ENCODE peak calls at places on chromosomes 7 and 10, in eight cellular contexts. E is cardiac fibroblast, O is epithelial cell of esophagus, G is AG09309, X is tibial artery, V is HFF-Myc, Z is PC-3, W is heart right ventricle. R is an unnamed sample.

GRCh38 chr7:132964886-132965285 is 117.0 kb downstream of the CHCHD3 start:
- DNase-seq in W (no peak), X (no peak), E (no peak), V (no peak), G (no peak), Z (no peak), O (no peak), R (no peak)

GRCh38 chr7:63867127-63867526 is 131.5 kb upstream of the ZNF722 start:
- DNase-seq in O (no peak), V (no peak), G (no peak), X (no peak), Z (no peak), W (no peak), E (no peak), R (no peak)

GRCh38 chr10:12360461-12360860 is 11.1 kb downstream of the CAMK1D start:
- DNase-seq in O (no peak), X (no peak), E (no peak), Z (no peak), G (no peak), V (no peak), W (no peak), R (no peak)

GRCh38 chr7:33185786-33186185 is 56.4 kb downstream of the BBS9 start:
- DNase-seq in W (no peak), E (peak; percentile 74), X (no peak), Z (peak; percentile 70), O (peak; percentile 65), G (no peak), V (peak; percentile 38), R (peak; percentile 77)

GRCh38 chr10:29186221-29186620 is 102.6 kb upstream of the LYZL1 start:
- DNase-seq in G (no peak), E (no peak), W (no peak), Z (peak; percentile 2), V (no peak), O (no peak), X (no peak), R (peak; percentile 8)

GRCh38 chr7:158834799-158835784 is 5.8 kb upstream of the ESYT2 start:
- DNase-seq in X (no peak), O (no peak), Z (no peak), E (no peak), V (no peak), W (no peak), G (no peak), R (no peak)

GRCh38 chr10:122207596-122207995 is 63.5 kb upstream of the BTBD16 start:
- DNase-seq in G (no peak), W (no peak), Z (no peak), E (peak; percentile 65), O (no peak), X (no peak), V (no peak), R (no peak)

GRCh38 chr10:123241391-123242141 is 87.4 kb downstream of the BUB3 start:
- DNase-seq in X (no peak), O (no peak), Z (no peak), W (no peak), G (no peak), V (no peak), E (no peak), R (no peak)

GRCh38 chr7:159088016-159088865 is 56.4 kb downstream of the VIPR2 start:
- DNase-seq in X (no peak), E (no peak), G (no peak), W (no peak), O (no peak), Z (no peak), V (no peak), R (no peak)

GRCh38 chr10:79400567-79401004 is 44.8 kb downstream of the ZCCHC24 start:
- DNase-seq in E (peak; percentile 53), X (no peak), O (peak; percentile 42), Z (peak; percentile 97), W (peak; percentile 64), G (no peak), V (no peak), R (no peak)

GRCh38 chr7:7693881-7694280 is 24.5 kb downstream of the RPA3 start:
- DNase-seq in E (peak; percentile 57), V (peak; percentile 26), W (no peak), X (no peak), Z (peak; percentile 91), O (peak; percentile 81), G (peak; percentile 16), R (peak; percentile 75)

GRCh38 chr7:137681657-137682562 is 164.9 kb downstream of the DGKI start:
- DNase-seq in V (no peak), O (peak; percentile 87), G (peak; percentile 76), X (no peak), E (peak; percentile 78), W (no peak), Z (peak; percentile 69), R (peak; percentile 90)

GRCh38 chr7:120951826-120952225 is 1.2 kb downstream of the ING3 start:
- DNase-seq in E (no peak), X (no peak), Z (no peak), G (no peak), W (no peak), O (no peak), V (no peak), R (no peak)

GRCh38 chr10:120279196-120279595 is 177.8 kb upstream of the PLPP4 start:
- DNase-seq in X (no peak), E (no peak), G (no peak), O (no peak), Z (no peak), W (no peak), V (no peak), R (no peak)

GRCh38 chr7:140512317-140513000 is 33.2 kb upstream of the MKRN1 start:
- DNase-seq in X (no peak), G (no peak), E (peak; percentile 20), W (peak; percentile 52), V (no peak), O (peak; percentile 61), Z (peak; percentile 67), R (no peak)

GRCh38 chr10:57890691-57891090 is 377.0 kb downstream of the IPMK start:
- DNase-seq in W (no peak), Z (no peak), X (no peak), G (no peak), V (no peak), O (no peak), E (no peak), R (no peak)

GRCh38 chr10:34319197-34319846 is 495.8 kb downstream of the PARD3 start:
- DNase-seq in G (peak; percentile 75), E (peak; percentile 88), V (peak; percentile 77), X (no peak), O (peak; percentile 97), W (no peak), Z (peak; percentile 100), R (peak; percentile 94)

GRCh38 chr10:100983868-100984669 is 3.2 kb downstream of the MRPL43 start:
- DNase-seq in Z (no peak), V (no peak), O (no peak), W (no peak), X (no peak), G (no peak), E (no peak), R (no peak)

GRCh38 chr7:143405158-143405557 is 3.5 kb downstream of the EPHA1 start:
- DNase-seq in Z (no peak), G (no peak), O (no peak), E (no peak), V (no peak), W (peak; percentile 73), X (no peak), R (no peak)

GRCh38 chr7:99953649-99954048 is 22.2 kb downstream of the AZGP1 start:
- DNase-seq in X (peak; percentile 68), E (peak; percentile 57), G (peak; percentile 29), W (no peak), V (no peak), Z (peak; percentile 36), O (peak; percentile 75), R (peak; percentile 74)

GRCh38 chr7:71626206-71626605 is 494.3 kb downstream of the GALNT17 start:
- DNase-seq in E (peak; percentile 11), O (no peak), G (no peak), Z (no peak), V (no peak), X (no peak), W (no peak), R (no peak)

GRCh38 chr7:135334830-135335543 is 101.3 kb downstream of the STRA8 start:
- DNase-seq in X (no peak), Z (no peak), W (no peak), O (no peak), G (no peak), E (no peak), V (no peak), R (no peak)

GRCh38 chr7:150742286-150742968 is 5.2 kb downstream of the GIMAP5 start:
- DNase-seq in X (no peak), G (no peak), V (no peak), E (no peak), W (no peak), Z (no peak), O (no peak), R (no peak)
- H3K4me3 ChIP-seq in X (no peak overlapping the region), G (no peak overlapping the region), V (no peak overlapping the region), E (no peak overlapping the region), W (no peak overlapping the region), Z (no peak overlapping the region), O (no peak overlapping the region), R (no peak overlapping the region)

GRCh38 chr7:69019437-69019836 is 578.8 kb upstream of the AUTS2 start:
- DNase-seq in X (no peak), G (no peak), Z (no peak), O (no peak), V (no peak), W (no peak), E (no peak), R (no peak)

GRCh38 chr7:69018200-69018599 is 580.1 kb upstream of the AUTS2 start:
- DNase-seq in V (no peak), X (no peak), W (no peak), E (no peak), O (no peak), G (no peak), Z (no peak), R (no peak)
- TF ChIP-seq CTCF in V (no peak), X (no peak), W (no peak), E (no peak), O (no peak), G (no peak), Z (no peak), R (no peak)

DNA sequence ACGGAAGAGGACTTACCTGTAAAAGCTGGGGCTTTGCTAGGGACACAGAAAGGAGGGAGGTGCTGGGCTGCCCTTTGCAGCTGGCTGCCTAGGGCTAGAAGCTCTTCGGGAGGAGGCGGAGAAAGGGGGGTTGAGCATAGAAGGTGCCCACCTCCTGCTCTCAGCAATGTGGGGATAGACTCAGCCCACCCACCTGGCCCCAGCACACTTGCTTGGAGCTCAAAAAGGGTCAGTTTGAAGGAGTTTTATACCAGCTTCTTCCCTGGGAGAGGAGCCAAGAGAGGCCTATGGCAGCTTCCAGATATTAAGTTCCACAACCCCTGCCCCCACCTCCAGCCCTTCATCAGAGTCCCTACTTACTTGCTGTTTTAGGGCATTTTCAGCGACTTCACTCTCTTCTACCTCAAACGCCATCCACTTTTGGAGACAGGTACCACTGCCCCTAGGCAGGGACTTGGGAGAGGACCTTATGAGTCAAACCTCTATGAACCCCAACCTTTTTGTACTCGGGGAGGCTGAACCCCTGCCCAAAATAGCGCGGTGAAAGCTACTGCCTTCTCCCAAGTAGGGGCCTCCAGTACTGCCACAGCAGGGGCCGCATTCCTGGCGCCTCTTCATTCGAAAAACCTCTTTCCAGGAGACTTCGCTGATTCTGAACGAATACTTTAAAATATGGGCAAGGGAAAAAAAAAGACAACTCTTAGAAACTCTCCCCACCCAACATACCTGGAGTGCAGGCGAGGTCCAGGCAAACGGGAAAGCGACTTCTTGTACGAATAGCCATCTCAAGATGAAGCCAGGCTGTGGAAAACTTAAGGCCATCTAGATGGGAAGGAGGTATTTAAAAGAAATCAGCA is 1.2 kb upstream of the EVX1 start:
- DNase-seq in E (no peak), G (no peak), V (no peak), W (no peak), O (no peak), Z (no peak), X (no peak), R (no peak)
- H3K4me3 ChIP-seq in E (no peak overlapping the region), G (no peak overlapping the region), V (no peak overlapping the region), W (no peak overlapping the region), O (no peak overlapping the region), Z (no peak overlapping the region), X (no peak overlapping the region), R (no peak overlapping the region)

GRCh38 chr7:2008936-2009540 is 223.7 kb downstream of the MAD1L1 start:
- DNase-seq in E (no peak), G (no peak), X (peak; percentile 12), W (peak; percentile 67), V (no peak), O (no peak), Z (no peak), R (no peak)
- TF ChIP-seq CTCF in E (no peak), G (no peak), X (no peak), W (no peak), V (no peak), O (no peak), Z (no peak), R (no peak)

R was measured in fibroblast of the aortic adventitia.